ENCODE peak calls at places on chromosome 2, in seven cellular contexts. One of them, this sample, is unnamed.

GRCh38 chr2:177669625-177670330 is 277.2 kb downstream of the AGPS start:
- DNase-seq in endodermal cell: no peak
- DNase-seq in BJ: no peak
- DNase-seq in IMR-90: no peak
- DNase-seq in AG04449: no peak
- DNase-seq in adrenal gland: no peak
- DNase-seq in breast epithelium: no peak
- DNase-seq in this sample: no peak

GRCh38 chr2:25698752-25699151 is 25.4 kb upstream of the DTNB start:
- DNase-seq in endodermal cell: no peak
- DNase-seq in BJ: no peak
- DNase-seq in IMR-90: peak; percentile 36
- DNase-seq in AG04449: no peak
- DNase-seq in adrenal gland: no peak
- DNase-seq in breast epithelium: no peak
- DNase-seq in this sample: no peak

GRCh38 chr2:207385903-207386302 is 143.9 kb upstream of the CREB1 start:
- DNase-seq in endodermal cell: no peak
- DNase-seq in BJ: no peak
- DNase-seq in IMR-90: peak; percentile 83
- DNase-seq in AG04449: no peak
- DNase-seq in adrenal gland: no peak
- DNase-seq in breast epithelium: no peak
- DNase-seq in this sample: no peak

GRCh38 chr2:1503471-1504310 is 90.4 kb downstream of the TPO start:
- DNase-seq in endodermal cell: no peak
- DNase-seq in BJ: no peak
- DNase-seq in IMR-90: no peak
- DNase-seq in AG04449: no peak
- DNase-seq in adrenal gland: no peak
- DNase-seq in breast epithelium: peak; percentile 50
- DNase-seq in this sample: no peak

GRCh38 chr2:183081908-183082307 is 3.4 kb downstream of the DUSP19 start:
- DNase-seq in endodermal cell: no peak
- DNase-seq in BJ: no peak
- DNase-seq in IMR-90: peak; percentile 20
- DNase-seq in AG04449: no peak
- DNase-seq in adrenal gland: no peak
- DNase-seq in breast epithelium: no peak
- DNase-seq in this sample: no peak

GRCh38 chr2:16321872-16322271 is 343.8 kb downstream of the CYRIA start:
- DNase-seq in endodermal cell: peak; percentile 66
- DNase-seq in BJ: no peak
- DNase-seq in IMR-90: no peak
- DNase-seq in AG04449: no peak
- DNase-seq in adrenal gland: no peak
- DNase-seq in breast epithelium: no peak
- DNase-seq in this sample: no peak

GRCh38 chr2:61247204-61247812 is 85.3 kb downstream of the C2orf74 start:
- DNase-seq in endodermal cell: no peak
- DNase-seq in BJ: peak; percentile 56
- DNase-seq in IMR-90: peak; percentile 48
- DNase-seq in AG04449: peak; percentile 64
- DNase-seq in adrenal gland: no peak
- DNase-seq in breast epithelium: no peak
- DNase-seq in this sample: peak; percentile 86

GRCh38 chr2:70921031-70921430 is 14.7 kb upstream of the ATP6V1B1 start:
- DNase-seq in endodermal cell: peak; percentile 35
- DNase-seq in BJ: no peak
- DNase-seq in IMR-90: no peak
- DNase-seq in AG04449: no peak
- DNase-seq in adrenal gland: peak; percentile 9
- DNase-seq in breast epithelium: no peak
- DNase-seq in this sample: no peak

GRCh38 chr2:25347205-25347815 is 5.6 kb upstream of the DNMT3A start:
- DNase-seq in endodermal cell: peak; percentile 39
- DNase-seq in BJ: no peak
- DNase-seq in IMR-90: peak; percentile 72
- DNase-seq in AG04449: no peak
- DNase-seq in adrenal gland: no peak
- DNase-seq in breast epithelium: no peak
- DNase-seq in this sample: no peak

GRCh38 chr2:43484323-43484930 is 111.4 kb downstream of the THADA start:
- DNase-seq in endodermal cell: no peak
- DNase-seq in BJ: peak; percentile 45
- DNase-seq in IMR-90: peak; percentile 85
- DNase-seq in AG04449: peak; percentile 37
- DNase-seq in adrenal gland: no peak
- DNase-seq in breast epithelium: no peak
- DNase-seq in this sample: peak; percentile 57

GRCh38 chr2:216109962-216110614 is 940 bp downstream of the XRCC5 start:
- DNase-seq in endodermal cell: peak; percentile 39
- DNase-seq in BJ: no peak
- DNase-seq in IMR-90: peak; percentile 75
- DNase-seq in AG04449: no peak
- DNase-seq in adrenal gland: no peak
- DNase-seq in breast epithelium: no peak
- DNase-seq in this sample: peak; percentile 46

GRCh38 chr2:195395351-195395750 is 261.7 kb upstream of the SLC39A10 start:
- DNase-seq in endodermal cell: no peak
- DNase-seq in BJ: no peak
- DNase-seq in IMR-90: peak; percentile 42
- DNase-seq in AG04449: no peak
- DNase-seq in adrenal gland: no peak
- DNase-seq in breast epithelium: no peak
- DNase-seq in this sample: peak; percentile 34

GRCh38 chr2:69099541-69099940 is 86.6 kb downstream of the ANTXR1 start:
- DNase-seq in endodermal cell: no peak
- DNase-seq in BJ: no peak
- DNase-seq in IMR-90: peak; percentile 79
- DNase-seq in AG04449: no peak
- DNase-seq in adrenal gland: no peak
- DNase-seq in breast epithelium: no peak
- DNase-seq in this sample: no peak

GRCh38 chr2:235765181-235765820 is 271.5 kb downstream of the AGAP1 start:
- DNase-seq in endodermal cell: peak; percentile 31
- DNase-seq in BJ: peak; percentile 42
- DNase-seq in IMR-90: peak; percentile 73
- DNase-seq in AG04449: no peak
- DNase-seq in adrenal gland: no peak
- DNase-seq in breast epithelium: no peak
- DNase-seq in this sample: peak; percentile 81

GRCh38 chr2:24076849-24077534 is 866 bp upstream of the SF3B6 start:
- DNase-seq in endodermal cell: no peak
- DNase-seq in BJ: no peak
- DNase-seq in IMR-90: no peak
- DNase-seq in AG04449: no peak
- DNase-seq in adrenal gland: peak; percentile 31
- DNase-seq in breast epithelium: no peak
- DNase-seq in this sample: no peak

GRCh38 chr2:12211326-12212170 is 465.1 kb downstream of the LPIN1 start:
- DNase-seq in endodermal cell: no peak
- DNase-seq in BJ: no peak
- DNase-seq in IMR-90: no peak
- DNase-seq in AG04449: no peak
- DNase-seq in adrenal gland: no peak
- DNase-seq in breast epithelium: no peak
- DNase-seq in this sample: no peak

GRCh38 chr2:63861220-63861822 is 19.6 kb downstream of the UGP2 start:
- DNase-seq in endodermal cell: peak; percentile 67
- DNase-seq in BJ: no peak
- DNase-seq in IMR-90: peak; percentile 58
- DNase-seq in AG04449: no peak
- DNase-seq in adrenal gland: peak; percentile 35
- DNase-seq in breast epithelium: no peak
- DNase-seq in this sample: no peak

GRCh38 chr2:64228126-64228678 is 84.0 kb upstream of the PELI1 start:
- DNase-seq in endodermal cell: peak; percentile 95
- DNase-seq in BJ: no peak
- DNase-seq in IMR-90: peak; percentile 53
- DNase-seq in AG04449: no peak
- DNase-seq in adrenal gland: peak; percentile 71
- DNase-seq in breast epithelium: peak; percentile 57
- DNase-seq in this sample: no peak

GRCh38 chr2:198316852-198317395 is 512.5 kb downstream of the PLCL1 start:
- DNase-seq in endodermal cell: no peak
- DNase-seq in BJ: no peak
- DNase-seq in IMR-90: no peak
- DNase-seq in AG04449: no peak
- DNase-seq in adrenal gland: no peak
- DNase-seq in breast epithelium: no peak
- DNase-seq in this sample: no peak

GRCh38 chr2:198315791-198316190 is 511.4 kb downstream of the PLCL1 start:
- DNase-seq in endodermal cell: no peak
- DNase-seq in BJ: no peak
- DNase-seq in IMR-90: no peak
- DNase-seq in AG04449: no peak
- DNase-seq in adrenal gland: no peak
- DNase-seq in breast epithelium: no peak
- DNase-seq in this sample: no peak

GRCh38 chr2:198312621-198313483 is 508.5 kb downstream of the PLCL1 start:
- DNase-seq in endodermal cell: no peak
- DNase-seq in BJ: no peak
- DNase-seq in IMR-90: no peak
- DNase-seq in AG04449: no peak
- DNase-seq in adrenal gland: no peak
- DNase-seq in breast epithelium: no peak
- DNase-seq in this sample: no peak

GRCh38 chr2:198316231-198316630 is 511.8 kb downstream of the PLCL1 start:
- DNase-seq in endodermal cell: no peak
- DNase-seq in BJ: no peak
- DNase-seq in IMR-90: no peak
- DNase-seq in AG04449: no peak
- DNase-seq in adrenal gland: no peak
- DNase-seq in breast epithelium: no peak
- DNase-seq in this sample: no peak

GRCh38 chr2:198314559-198315153 is 510.3 kb downstream of the PLCL1 start:
- DNase-seq in endodermal cell: no peak
- DNase-seq in BJ: no peak
- DNase-seq in IMR-90: peak; percentile 65
- DNase-seq in AG04449: peak; percentile 31
- DNase-seq in adrenal gland: no peak
- DNase-seq in breast epithelium: no peak
- DNase-seq in this sample: peak; percentile 49
- TF ChIP-seq CTCF in endodermal cell: peak; percentile 87
- TF ChIP-seq CTCF in BJ: peak; percentile 75
- TF ChIP-seq CTCF in IMR-90: peak; percentile 72
- TF ChIP-seq CTCF in AG04449: peak; percentile 54
- TF ChIP-seq CTCF in adrenal gland: peak; percentile 65
- TF ChIP-seq CTCF in breast epithelium: peak; percentile 53
- TF ChIP-seq CTCF in this sample: peak; percentile 78

GRCh38 chr2:172438064-172438421 is 10.7 kb downstream of the ITGA6 start:
- DNase-seq in endodermal cell: no peak
- DNase-seq in BJ: no peak
- DNase-seq in IMR-90: peak; percentile 22
- DNase-seq in AG04449: no peak
- DNase-seq in adrenal gland: no peak
- DNase-seq in breast epithelium: no peak
- DNase-seq in this sample: no peak

GRCh38 chr2:172438741-172439508 is 11.5 kb downstream of the ITGA6 start:
- DNase-seq in endodermal cell: no peak
- DNase-seq in BJ: no peak
- DNase-seq in IMR-90: peak; percentile 71
- DNase-seq in AG04449: no peak
- DNase-seq in adrenal gland: no peak
- DNase-seq in breast epithelium: no peak
- DNase-seq in this sample: no peak

GRCh38 chr2:172439509-172439860 is 12.1 kb downstream of the ITGA6 start:
- DNase-seq in endodermal cell: no peak
- DNase-seq in BJ: no peak
- DNase-seq in IMR-90: no peak
- DNase-seq in AG04449: no peak
- DNase-seq in adrenal gland: no peak
- DNase-seq in breast epithelium: no peak
- DNase-seq in this sample: no peak

GRCh38 chr2:172436889-172437288 is 9.5 kb downstream of the ITGA6 start:
- DNase-seq in endodermal cell: no peak
- DNase-seq in BJ: no peak
- DNase-seq in IMR-90: no peak
- DNase-seq in AG04449: no peak
- DNase-seq in adrenal gland: no peak
- DNase-seq in breast epithelium: no peak
- DNase-seq in this sample: no peak

GRCh38 chr2:172437419-172438063 is 10.2 kb downstream of the ITGA6 start:
- DNase-seq in endodermal cell: no peak
- DNase-seq in BJ: no peak
- DNase-seq in IMR-90: no peak
- DNase-seq in AG04449: no peak
- DNase-seq in adrenal gland: no peak
- DNase-seq in breast epithelium: no peak
- DNase-seq in this sample: no peak
- H3K4me3 ChIP-seq in endodermal cell: no peak overlapping the region
- H3K4me3 ChIP-seq in BJ: no peak overlapping the region
- H3K4me3 ChIP-seq in IMR-90: no peak overlapping the region
- H3K4me3 ChIP-seq in AG04449: no peak overlapping the region
- H3K4me3 ChIP-seq in adrenal gland: no peak overlapping the region
- H3K4me3 ChIP-seq in breast epithelium: no peak overlapping the region
- H3K4me3 ChIP-seq in this sample: no peak overlapping the region

GRCh38 chr2:240858321-240858720 is 10.3 kb upstream of the AGXT start:
- DNase-seq in endodermal cell: no peak
- DNase-seq in BJ: no peak
- DNase-seq in IMR-90: no peak
- DNase-seq in AG04449: no peak
- DNase-seq in adrenal gland: no peak
- DNase-seq in breast epithelium: no peak
- DNase-seq in this sample: no peak

GRCh38 chr2:240856151-240856980 is 12.3 kb upstream of the AGXT start:
- DNase-seq in endodermal cell: peak; percentile 88
- DNase-seq in BJ: no peak
- DNase-seq in IMR-90: no peak
- DNase-seq in AG04449: no peak
- DNase-seq in adrenal gland: no peak
- DNase-seq in breast epithelium: no peak
- DNase-seq in this sample: no peak

GRCh38 chr2:240858871-240859270 is 9.8 kb upstream of the AGXT start:
- DNase-seq in endodermal cell: no peak
- DNase-seq in BJ: no peak
- DNase-seq in IMR-90: no peak
- DNase-seq in AG04449: no peak
- DNase-seq in adrenal gland: no peak
- DNase-seq in breast epithelium: no peak
- DNase-seq in this sample: no peak

GRCh38 chr2:240855670-240856069 is 13.0 kb upstream of the AGXT start:
- DNase-seq in endodermal cell: no peak
- DNase-seq in BJ: no peak
- DNase-seq in IMR-90: no peak
- DNase-seq in AG04449: no peak
- DNase-seq in adrenal gland: no peak
- DNase-seq in breast epithelium: no peak
- DNase-seq in this sample: no peak

GRCh38 chr2:240857039-240858008 is 11.3 kb upstream of the AGXT start:
- DNase-seq in endodermal cell: peak; percentile 71
- DNase-seq in BJ: no peak
- DNase-seq in IMR-90: no peak
- DNase-seq in AG04449: no peak
- DNase-seq in adrenal gland: no peak
- DNase-seq in breast epithelium: no peak
- DNase-seq in this sample: no peak
- TF ChIP-seq CTCF in endodermal cell: no peak
- TF ChIP-seq CTCF in BJ: no peak
- TF ChIP-seq CTCF in IMR-90: no peak
- TF ChIP-seq CTCF in AG04449: no peak
- TF ChIP-seq CTCF in adrenal gland: no peak
- TF ChIP-seq CTCF in breast epithelium: no peak
- TF ChIP-seq CTCF in this sample: no peak

GRCh38 chr2:28333606-28334526 is 58.8 kb upstream of the FOSL2 start:
- DNase-seq in endodermal cell: no peak
- DNase-seq in BJ: no peak
- DNase-seq in IMR-90: no peak
- DNase-seq in AG04449: no peak
- DNase-seq in adrenal gland: no peak
- DNase-seq in breast epithelium: no peak
- DNase-seq in this sample: no peak
- H3K4me3 ChIP-seq in endodermal cell: no peak overlapping the region
- H3K4me3 ChIP-seq in BJ: no peak overlapping the region
- H3K4me3 ChIP-seq in IMR-90: no peak overlapping the region
- H3K4me3 ChIP-seq in AG04449: no peak overlapping the region
- H3K4me3 ChIP-seq in adrenal gland: no peak overlapping the region
- H3K4me3 ChIP-seq in breast epithelium: no peak overlapping the region
- H3K4me3 ChIP-seq in this sample: no peak overlapping the region

This sample was measured in AG09309.